ENCODE peak calls at places on chromosomes 13 and 19, in six cellular contexts. M is NCI-H226, D is GM13976, I is mucosa of descending colon, F is LoVo, P is NAMALWA. H is an unnamed sample.

GRCh38 chr19:6533000-6533328 is 2.1 kb downstream of the TNFSF9 start:
- DNase-seq in P (no peak), M (no peak), I (no peak), D (no peak), F (no peak), H (no peak)

GRCh38 chr13:30752201-30752797 is 17.0 kb downstream of the ALOX5AP start:
- DNase-seq in P (no peak), M (no peak), F (no peak), I (no peak), D (no peak), H (no peak)

GRCh38 chr13:95533545-95534135 is 18.9 kb upstream of the CLDN10 start:
- DNase-seq in I (no peak), F (no peak), P (no peak), M (no peak), D (no peak), H (no peak)

GRCh38 chr19:28556371-28556770 is 656.6 kb downstream of the UQCRFS1 start:
- DNase-seq in M (no peak), I (no peak), F (no peak), D (no peak), P (peak), H (no peak)

GRCh38 chr13:97627566-97627965 is 193.6 kb downstream of the RAP2A start:
- DNase-seq in D (no peak), M (peak), P (no peak), F (no peak), I (no peak), H (no peak)

GRCh38 chr13:40149611-40150283 is 494.3 kb downstream of the COG6 start:
- DNase-seq in M (peak), D (no peak), I (no peak), P (no peak), F (peak), H (no peak)

GRCh38 chr19:1481893-1482360 is 2.9 kb upstream of the C19orf25 start:
- DNase-seq in M (no peak), P (no peak), I (peak), F (no peak), D (no peak), H (no peak)

GRCh38 chr19:41646589-41647204 is 19.8 kb upstream of the CEACAM4 start:
- DNase-seq in P (peak), F (no peak), M (no peak), I (no peak), D (peak), H (no peak)

GRCh38 chr13:51328488-51328887 is 11.0 kb upstream of the SERPINE3 start:
- DNase-seq in F (no peak), D (no peak), P (no peak), I (no peak), M (no peak), H (no peak)

H was measured in substantia nigra.